ENCODE peak calls at places on chromosomes 11 and 22, in four cellular contexts. D is astrocyte of the spinal cord, T is kidney, U is epithelial cell of esophagus. B is an unnamed sample.

GRCh38 chr22:19979712-19980493 is 36.7 kb downstream of the ARVCF start:
- DNase-seq in D (no peak), T (peak), U (no peak), B (no peak)

GRCh38 chr11:27429740-27430451 is 42.7 kb downstream of the LGR4 start:
- DNase-seq in D (peak), T (no peak), U (peak), B (no peak)

GRCh38 chr22:28923826-28924732 is 40.7 kb downstream of the ZNRF3 start:
- DNase-seq in T (peak), U (peak), D (no peak), B (peak)

GRCh38 chr11:27553186-27553585 is 46.6 kb upstream of the LIN7C start:
- DNase-seq in D (no peak), T (no peak), U (peak), B (no peak)

GRCh38 chr11:119375629-119376196 is 5.8 kb downstream of the USP2 start:
- DNase-seq in T (peak), D (peak), U (no peak), B (no peak)

GRCh38 chr11:115267871-115268270 is 236.3 kb downstream of the CADM1 start:
- DNase-seq in D (no peak), T (no peak), U (no peak), B (no peak)

GRCh38 chr22:37996515-37997246 is 12.3 kb upstream of the SOX10 start:
- DNase-seq in T (no peak), D (no peak), U (no peak), B (no peak)

GRCh38 chr11:43419460-43419859 is 60.7 kb downstream of the TTC17 start:
- DNase-seq in D (peak), U (peak), T (no peak), B (peak)

GRCh38 chr11:116721983-116722382 is 50.8 kb downstream of the BUD13 start:
- DNase-seq in D (no peak), U (no peak), T (peak), B (no peak)

GRCh38 chr11:67732045-67732787 is 57.8 kb upstream of the ALDH3B2 start:
- DNase-seq in U (no peak), D (no peak), T (no peak), B (no peak)

GRCh38 chr11:126408901-126409670 is 53.6 kb downstream of the ST3GAL4 start:
- DNase-seq in T (no peak), U (no peak), D (no peak), B (no peak)
- TF ChIP-seq CTCF in T (no peak), U (no peak), D (no peak), B (no peak)

DNA sequence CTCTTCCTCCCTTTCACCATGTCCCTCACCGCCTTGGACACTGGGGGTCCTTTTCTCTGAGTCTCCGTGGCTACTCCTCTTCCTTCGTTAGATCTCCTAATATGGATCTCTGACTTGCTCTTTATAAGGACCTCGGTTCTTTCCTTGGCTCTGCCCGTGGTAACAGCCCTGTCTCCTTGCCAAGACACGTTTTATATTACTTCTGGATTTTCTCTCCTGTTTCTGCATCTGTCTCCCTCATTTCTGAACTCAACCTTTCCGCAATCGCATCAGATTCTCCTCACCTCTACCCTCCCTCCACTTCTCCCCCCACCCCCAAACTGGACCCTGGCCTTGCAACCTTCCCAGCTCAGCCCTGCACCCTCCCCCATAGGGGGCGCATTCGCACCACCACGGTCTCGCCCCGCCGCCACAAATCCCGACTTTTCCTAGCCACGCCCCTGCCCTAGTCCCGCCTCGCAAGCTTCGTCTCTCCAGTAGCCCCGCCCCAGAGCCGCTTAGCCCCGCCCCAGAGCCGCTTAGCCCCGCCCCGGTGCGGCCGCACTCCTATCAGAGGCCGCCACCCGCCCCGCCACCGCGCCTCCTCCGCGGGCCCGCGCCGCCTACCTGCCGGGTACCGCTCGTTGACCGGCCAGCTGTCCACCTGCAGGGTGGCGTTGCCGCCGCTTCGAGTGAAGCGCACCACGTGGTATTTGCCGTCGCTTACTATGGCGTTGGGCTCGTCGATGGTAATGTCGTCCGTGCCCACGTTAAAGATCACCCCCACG is 39.0 kb downstream of the SLC22A12 start:
- DNase-seq in U (peak), T (no peak), D (no peak), B (no peak)
- TF ChIP-seq CTCF in U (no peak), T (no peak), D (peak), B (no peak)

GRCh38 chr11:122808494-122808893 is 29.8 kb upstream of the CRTAM start:
- DNase-seq in T (no peak), D (peak), U (peak), B (no peak)
- TF ChIP-seq CTCF in T (no peak), D (no peak), U (no peak), B (no peak)

DNA sequence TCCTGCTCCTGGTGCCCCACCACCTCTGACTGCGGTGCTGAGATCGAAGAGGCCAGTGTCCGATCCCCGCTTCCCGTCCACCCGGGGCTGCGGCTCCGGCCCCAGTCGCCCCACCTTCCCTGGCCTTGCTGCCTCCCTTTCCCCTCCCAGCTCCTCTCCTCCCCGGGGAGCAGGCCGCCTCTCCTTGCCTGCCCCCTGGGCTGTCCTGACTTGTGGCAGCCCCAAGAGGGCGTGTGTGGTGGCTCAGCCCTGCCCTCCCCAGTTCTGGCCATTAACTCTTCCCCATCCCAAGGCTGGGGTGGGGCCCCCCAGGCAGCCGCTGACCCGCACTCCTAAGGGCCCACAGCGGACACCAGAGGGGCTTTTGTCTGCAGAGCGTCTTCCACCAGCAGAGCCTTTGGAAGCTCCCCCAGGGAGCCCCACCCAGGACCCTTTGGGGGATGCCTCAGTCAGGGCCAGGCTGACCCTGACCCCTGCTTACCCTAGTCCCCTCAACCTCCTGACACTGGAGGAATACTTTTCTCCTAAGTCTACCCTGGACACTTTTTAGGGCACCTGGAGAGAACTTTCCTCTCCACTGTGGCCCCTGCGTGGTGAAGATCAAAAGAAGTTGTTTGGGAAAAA is 16.7 kb downstream of the RTN4RL2 start:
- DNase-seq in U (peak), T (peak), D (no peak), B (no peak)
- TF ChIP-seq CTCF in U (peak), T (peak), D (peak), B (peak)

GRCh38 chr11:77699425-77699824 is 61.8 kb upstream of the CLNS1A start:
- DNase-seq in D (no peak), T (no peak), U (no peak), B (no peak)

GRCh38 chr11:77695417-77695816 is 57.8 kb upstream of the CLNS1A start:
- DNase-seq in T (no peak), U (no peak), D (no peak), B (no peak)

GRCh38 chr11:77698896-77699295 is 61.3 kb upstream of the CLNS1A start:
- DNase-seq in D (no peak), U (no peak), T (no peak), B (no peak)

GRCh38 chr11:77697865-77698264 is 60.3 kb upstream of the CLNS1A start:
- DNase-seq in T (no peak), U (no peak), D (no peak), B (no peak)
- TF ChIP-seq CTCF in T (no peak), U (no peak), D (no peak), B (no peak)

DNA sequence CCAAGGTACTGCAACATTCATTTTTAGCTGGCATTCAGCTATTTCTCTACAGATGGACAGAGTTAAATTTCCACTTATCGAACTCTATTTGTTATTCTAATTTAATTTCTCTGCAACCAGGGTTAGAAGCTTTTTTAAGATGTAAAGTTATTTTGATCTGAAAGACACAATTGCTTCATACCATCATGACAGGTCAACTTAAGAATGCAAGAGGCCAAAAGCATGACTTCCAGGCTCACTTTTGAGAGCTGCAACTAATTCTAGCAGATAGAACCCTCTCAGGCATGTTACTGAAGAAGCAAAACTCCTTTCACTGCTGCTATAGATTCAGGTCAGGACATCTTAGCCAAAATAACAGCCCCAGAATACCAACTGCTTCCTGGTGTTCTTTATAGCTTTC is 86.5 kb upstream of the GALNT18 start:
- DNase-seq in U (peak), D (no peak), T (no peak), B (no peak)
- TF ChIP-seq CTCF in U (no peak), D (no peak), T (no peak), B (no peak)

GRCh38 chr11:110367571-110367970 is 62.2 kb upstream of the FDX1 start:
- DNase-seq in U (no peak), D (no peak), T (no peak), B (no peak)
- TF ChIP-seq CTCF in U (no peak), D (no peak), T (no peak), B (peak)

GRCh38 chr11:8059571-8060011 is 21.4 kb upstream of the TUB start:
- DNase-seq in D (no peak), T (no peak), U (no peak), B (no peak)
- TF ChIP-seq CTCF in D (no peak), T (no peak), U (no peak), B (no peak)

GRCh38 chr11:14907411-14908213 is 15.6 kb upstream of the CYP2R1 start:
- DNase-seq in T (peak), D (peak), U (peak), B (peak)
- TF ChIP-seq CTCF in T (peak), D (peak), U (peak), B (peak)

GRCh38 chr22:41091139-41092022 is 1.0 kb upstream of the EP300 start:
- DNase-seq in U (peak), T (peak), D (peak), B (peak)
- TF ChIP-seq CTCF in U (no peak), T (no peak), D (no peak), B (no peak)